ENCODE peak calls at places on chromosomes 16 and 17, in four cellular contexts. M is GM12878, E is K562, X is HepG2. K is an unnamed sample.

GRCh38 chr17:48567646-48568354 is 10.3 kb downstream of the HOXB4 start:
- DNase-seq in M (no peak), E (no peak), X (no peak), K (no peak)

GRCh38 chr17:36592316-36592710 is 634 bp downstream of the DHRS11 start:
- DNase-seq in X (no peak), E (peak), M (no peak), K (no peak)

GRCh38 chr16:47016700-47017133 is 43.2 kb upstream of the DNAJA2 start:
- DNase-seq in M (peak), X (no peak), E (no peak), K (no peak)

GRCh38 chr17:50841949-50842354 is 6.6 kb downstream of the WFIKKN2 start:
- DNase-seq in M (no peak), X (peak), E (peak), K (peak)

GRCh38 chr16:56815721-56816120 is 49.3 kb upstream of the SLC12A3 start:
- DNase-seq in X (no peak), E (no peak), M (no peak), K (no peak)

GRCh38 chr17:59666235-59666634 is 41.0 kb downstream of the PTRH2 start:
- DNase-seq in M (no peak), X (no peak), E (no peak), K (no peak)

GRCh38 chr17:19897901-19898300 is 30.2 kb upstream of the ULK2 start:
- DNase-seq in E (no peak), M (no peak), X (no peak), K (no peak)

GRCh38 chr16:920722-921121 is 50.1 kb downstream of the LMF1 start:
- DNase-seq in X (no peak), M (no peak), E (no peak), K (no peak)

GRCh38 chr16:2256531-2257140 is 5.2 kb upstream of the ECI1 start:
- DNase-seq in E (no peak), X (no peak), M (no peak), K (no peak)

GRCh38 chr17:19383681-19384470 is 3.1 kb downstream of the MFAP4 start:
- DNase-seq in M (no peak), X (no peak), E (no peak), K (no peak)

GRCh38 chr16:47644166-47644565 is 183.0 kb downstream of the PHKB start:
- DNase-seq in M (no peak), E (no peak), X (no peak), K (no peak)

GRCh38 chr17:68455756-68456528 is 1.4 kb downstream of the WIPI1 start:
- DNase-seq in E (no peak), M (no peak), X (peak), K (no peak)

GRCh38 chr16:70253291-70254094 is 1.8 kb upstream of the EXOSC6 start:
- DNase-seq in E (peak), M (no peak), X (peak), K (peak)

GRCh38 chr16:66306366-66307150 is 59.9 kb upstream of the CDH5 start:
- DNase-seq in X (no peak), M (no peak), E (no peak), K (no peak)

GRCh38 chr17:20314834-20315233 is 152.5 kb downstream of the LGALS9B start:
- DNase-seq in X (no peak), M (no peak), E (no peak), K (no peak)

GRCh38 chr16:69166946-69167930 is 19.7 kb upstream of the SNTB2 start:
- DNase-seq in X (no peak), M (no peak), E (no peak), K (no peak)

GRCh38 chr17:17690156-17690737 is 9.0 kb downstream of the RAI1 start:
- DNase-seq in M (no peak), X (no peak), E (no peak), K (no peak)

GRCh38 chr17:78040561-78041400 is 82.3 kb downstream of the TNRC6C start:
- DNase-seq in E (no peak), M (peak), X (no peak), K (no peak)

GRCh38 chr17:80891096-80892018 is 100.3 kb upstream of the CHMP6 start:
- DNase-seq in X (no peak), E (peak), M (peak), K (peak)

GRCh38 chr17:43543771-43544575 is 2.2 kb downstream of the ETV4 start:
- DNase-seq in M (no peak), E (peak), X (peak), K (no peak)

GRCh38 chr17:21042434-21043295 is at the start of gene USP22:
- DNase-seq in X (no peak), M (no peak), E (no peak), K (peak)

GRCh38 chr17:18246880-18247612 is 11.5 kb downstream of the FLII start:
- DNase-seq in X (no peak), E (peak), M (no peak), K (peak)

GRCh38 chr16:84513111-84514065 is 8.9 kb upstream of the MEAK7 start:
- DNase-seq in M (no peak), X (no peak), E (no peak), K (no peak)

GRCh38 chr17:48506246-48506645 is 24.6 kb downstream of the HOXB1 start:
- DNase-seq in E (no peak), X (no peak), M (no peak), K (no peak)

GRCh38 chr17:22435231-22435974 is 743.1 kb downstream of the KCNJ18 start:
- DNase-seq in E (peak), X (no peak), M (no peak), K (peak)

GRCh38 chr17:42409467-42410351 is 13.3 kb downstream of the CAVIN1 start:
- DNase-seq in M (no peak), X (no peak), E (no peak), K (no peak)

GRCh38 chr17:8015957-8016631 is 13.7 kb downstream of the GUCY2D start:
- DNase-seq in M (no peak), E (peak), X (no peak), K (peak)

GRCh38 chr17:6077746-6078145 is 7.6 kb downstream of the WSCD1 start:
- DNase-seq in X (no peak), M (no peak), E (no peak), K (no peak)

GRCh38 chr17:78683031-78683961 is 98.8 kb downstream of the CYTH1 start:
- DNase-seq in E (no peak), M (no peak), X (no peak), K (no peak)

GRCh38 chr17:41919165-41919817 is 540 bp upstream of the ACLY start:
- DNase-seq in M (peak), E (peak), X (peak), K (no peak)

GRCh38 chr16:13429411-13429810 is 490.5 kb upstream of the ERCC4 start:
- DNase-seq in E (no peak), X (no peak), M (no peak), K (no peak)

GRCh38 chr17:60506312-60506711 is 19.7 kb downstream of the APPBP2 start:
- DNase-seq in X (peak), E (no peak), M (no peak), K (no peak)

GRCh38 chr16:85605912-85606841 is 6.9 kb upstream of the GSE1 start:
- DNase-seq in E (no peak), M (no peak), X (no peak), K (no peak)

GRCh38 chr16:77618011-77618410 is 104.3 kb upstream of the NUDT7 start:
- DNase-seq in X (no peak), E (no peak), M (no peak), K (no peak)
- TF ChIP-seq BHLHE40 in X (no peak), E (no peak), M (no peak), K (no peak)

DNA sequence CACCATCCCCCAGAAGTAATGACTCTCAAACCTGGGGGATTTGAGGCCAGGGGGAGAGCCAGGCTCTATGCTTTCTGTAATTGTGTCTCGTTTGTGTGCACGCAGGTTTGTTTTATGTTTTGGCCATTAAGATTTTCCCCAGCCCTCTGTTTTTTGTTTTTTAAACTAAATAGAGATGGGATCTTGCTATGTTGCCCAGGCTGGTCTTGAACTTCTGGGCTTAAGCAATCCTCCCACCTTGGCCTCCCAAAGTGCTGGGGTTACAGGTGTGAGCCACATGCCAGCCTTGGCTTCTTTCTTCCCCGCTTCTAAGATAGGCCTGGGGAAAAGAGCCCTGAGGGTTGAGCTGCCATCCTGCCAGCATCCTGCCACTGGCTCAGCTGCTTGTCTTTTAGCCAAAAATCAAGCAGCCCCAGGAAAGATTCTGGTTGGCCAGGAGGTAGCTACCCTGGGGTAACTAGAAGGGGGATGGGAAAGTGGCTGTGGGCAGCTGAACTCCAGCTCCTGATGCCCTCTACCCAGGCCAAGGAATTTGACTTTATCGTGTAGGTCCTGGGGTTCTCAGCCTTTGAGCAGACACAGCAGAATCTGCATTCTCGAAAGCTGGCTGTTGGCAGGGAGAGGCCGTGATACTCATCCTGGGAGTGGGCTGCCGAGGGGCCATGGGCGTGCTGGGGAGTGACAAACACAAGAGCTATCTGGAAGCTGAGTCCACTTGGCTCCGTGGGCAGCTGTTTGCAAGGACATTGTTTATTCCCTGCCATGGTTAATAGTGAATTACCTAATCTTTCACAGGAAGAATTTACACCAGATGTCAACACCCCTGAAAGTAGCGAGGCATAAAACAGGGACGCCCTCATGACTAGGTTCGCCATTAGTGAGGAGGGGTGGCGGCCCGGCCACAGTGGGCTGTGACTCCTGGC is 18.5 kb downstream of the KDM8 start:
- DNase-seq in M (no peak), E (no peak), X (no peak), K (no peak)
- TF ChIP-seq SP1 in M (no peak), E (no peak), X (no peak), K (no peak)

DNA sequence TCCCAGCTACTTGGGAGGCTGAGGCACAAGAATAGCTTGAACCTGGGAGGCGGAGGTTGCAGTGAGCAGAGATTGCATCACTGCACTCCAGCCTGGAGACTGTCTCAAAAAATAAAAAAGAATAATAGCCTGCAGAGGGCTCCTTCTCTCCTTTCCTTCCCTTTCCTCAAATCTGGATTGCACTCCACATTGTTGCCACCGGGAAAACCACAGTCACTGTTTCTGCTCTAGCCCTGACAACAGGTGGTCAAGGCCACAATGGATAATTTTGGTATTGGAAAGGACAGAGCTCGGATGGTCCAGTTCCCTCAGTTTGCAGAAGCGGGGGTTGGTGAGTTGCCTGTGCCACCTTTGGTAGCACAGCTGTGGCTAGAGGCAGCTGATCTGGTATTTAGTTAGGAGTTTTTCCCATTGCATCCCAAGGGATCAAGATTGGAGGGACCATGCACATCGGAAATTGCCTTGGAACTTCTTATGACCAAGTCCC is 44.7 kb upstream of the PRSS54 start:
- DNase-seq in E (no peak), X (peak), M (no peak), K (peak)
- TF ChIP-seq BHLHE40 in E (no peak), X (no peak), M (no peak), K (no peak)

GRCh38 chr16:55257971-55258613 is 65.9 kb upstream of the IRX6 start:
- DNase-seq in M (no peak), E (peak), X (peak), K (peak)
- TF ChIP-seq SP1 in M (no peak), E (no peak), X (no peak), K (no peak)

GRCh38 chr16:53457670-53458069 is 23.4 kb downstream of the RBL2 start:
- DNase-seq in X (no peak), E (no peak), M (peak), K (no peak)
- TF ChIP-seq BHLHE40 in X (no peak), E (no peak), M (peak), K (no peak)

K was measured in HEK293T.